ENCODE peak calls at places on chromosomes 11 and 22, in seven cellular contexts. T, R, Z, X, E, H and U are unnamed samples.
A peak's percentile ranks its signal among the peaks of the same experiment; 100 is the strongest.

GRCh38 chr22:45125198-45125597 is 38.5 kb upstream of the NUP50 start:
- DNase-seq in Z (no peak), T (no peak), R (no peak), X (peak; percentile 49), E (no peak), H (no peak), U (no peak)

GRCh38 chr11:95140397-95141030 is 50.9 kb downstream of the ENDOD1 start:
- DNase-seq in X (no peak), E (no peak), T (no peak), Z (no peak), H (no peak), R (no peak), U (no peak)

GRCh38 chr11:59766542-59766941 is 11.4 kb downstream of the STX3 start:
- DNase-seq in Z (no peak), T (no peak), R (no peak), X (peak; percentile 64), H (no peak), E (no peak), U (no peak)

GRCh38 chr22:30423959-30424380 is 1.6 kb upstream of the MTFP1 start:
- DNase-seq in T (peak; percentile 93), E (peak; percentile 96), X (peak; percentile 100), Z (peak; percentile 100), R (peak; percentile 72), H (peak; percentile 97), U (peak; percentile 67)

GRCh38 chr22:30720263-30720837 is 25.7 kb downstream of the OSBP2 start:
- DNase-seq in R (no peak), X (no peak), H (no peak), Z (no peak), E (no peak), T (no peak), U (no peak)

GRCh38 chr11:12757416-12757815 is 83.2 kb downstream of the TEAD1 start:
- DNase-seq in H (no peak), R (no peak), Z (no peak), T (no peak), E (no peak), X (no peak), U (no peak)

GRCh38 chr22:46758867-46759290 is 3.6 kb upstream of the TBC1D22A start:
- DNase-seq in R (no peak), Z (peak; percentile 68), X (peak; percentile 88), E (peak; percentile 56), T (no peak), H (no peak), U (no peak)

GRCh38 chr11:36455658-36456111 is 54.4 kb downstream of the TRAF6 start:
- DNase-seq in T (no peak), X (peak; percentile 79), H (no peak), E (no peak), Z (no peak), R (peak; percentile 91), U (no peak)

GRCh38 chr11:107916671-107917241 is 11.5 kb upstream of the RAB39A start:
- DNase-seq in T (peak; percentile 14), Z (peak; percentile 40), X (peak; percentile 46), R (peak; percentile 13), E (no peak), H (no peak), U (no peak)

GRCh38 chr11:2472428-2473186 is 27.8 kb downstream of the KCNQ1 start:
- DNase-seq in R (no peak), X (no peak), T (no peak), H (no peak), Z (no peak), E (no peak), U (no peak)

GRCh38 chr11:108768370-108768769 is 103.5 kb downstream of the DDX10 start:
- DNase-seq in H (no peak), Z (no peak), R (no peak), E (no peak), X (no peak), T (no peak), U (no peak)

GRCh38 chr22:31085928-31086327 is 4.8 kb downstream of the SMTN start:
- DNase-seq in Z (no peak), T (no peak), H (no peak), X (no peak), E (no peak), R (no peak), U (no peak)

GRCh38 chr11:134025086-134025437 is 43.8 kb upstream of the JAM3 start:
- DNase-seq in Z (no peak), H (no peak), T (no peak), X (no peak), R (peak; percentile 23), E (no peak), U (no peak)